ENCODE peak calls at places on chromosomes 5 and 9, in four cellular contexts. B is A549, X is HepG2, Q is K562. F is an unnamed sample.
A peak's percentile ranks its signal among the peaks of the same experiment; 100 is the strongest.

GRCh38 chr9:134390537-134390936 is 64.3 kb downstream of the RXRA start:
- DNase-seq in B (no peak), X (no peak), Q (no peak), F (no peak)

GRCh38 chr9:31393240-31393639 is 991.2 kb upstream of the ACO1 start:
- DNase-seq in B (no peak), X (no peak), Q (no peak), F (no peak)

GRCh38 chr9:115981011-115981410 is 172.6 kb upstream of the PAPPA start:
- DNase-seq in B (no peak), X (no peak), Q (no peak), F (no peak)

GRCh38 chr5:180862645-180863044 is 1.6 kb upstream of the ZFP62 start:
- DNase-seq in B (no peak), X (no peak), Q (no peak), F (peak; percentile 61)

GRCh38 chr5:41112486-41113455 is 41.6 kb upstream of the MROH2B start:
- DNase-seq in B (no peak), X (no peak), Q (no peak), F (no peak)

GRCh38 chr5:143893638-143894037 is 81.7 kb downstream of the HMHB1 start:
- DNase-seq in B (no peak), X (no peak), Q (no peak), F (no peak)

GRCh38 chr5:5295361-5295760 is 127.1 kb upstream of the ICE1 start:
- DNase-seq in B (no peak), X (no peak), Q (no peak), F (no peak)

GRCh38 chr5:52922384-52922783 is 66.8 kb upstream of the ITGA2 start:
- DNase-seq in B (peak; percentile 57), X (peak; percentile 45), Q (no peak), F (no peak)

GRCh38 chr5:126595486-126596083 is 566 bp upstream of the ALDH7A1 start:
- DNase-seq in B (no peak), X (no peak), Q (no peak), F (no peak)

GRCh38 chr5:123997354-123998215 is 485.6 kb downstream of the CSNK1G3 start:
- DNase-seq in B (no peak), X (no peak), Q (no peak), F (no peak)

GRCh38 chr9:127388037-127388855 is 8.7 kb upstream of the SLC2A8 start:
- DNase-seq in B (peak; percentile 82), X (peak; percentile 96), Q (no peak), F (no peak)

GRCh38 chr5:143987751-143988560 is 176.0 kb downstream of the HMHB1 start:
- DNase-seq in B (no peak), X (no peak), Q (no peak), F (no peak)

GRCh38 chr5:113020461-113021273 is 44.1 kb downstream of the DCP2 start:
- DNase-seq in B (no peak), X (peak; percentile 90), Q (no peak), F (no peak)

GRCh38 chr9:371349-371748 is 156.7 kb downstream of the DOCK8 start:
- DNase-seq in B (no peak), X (no peak), Q (peak; percentile 23), F (no peak)

GRCh38 chr5:17001418-17001817 is 65.3 kb upstream of the MYO10 start:
- DNase-seq in B (no peak), X (no peak), Q (no peak), F (no peak)

GRCh38 chr9:4678679-4679267 is 596 bp upstream of the CDC37L1 start:
- DNase-seq in B (peak; percentile 44), X (peak; percentile 41), Q (no peak), F (no peak)

GRCh38 chr5:78827725-78828124 is 157.4 kb downstream of the ARSB start:
- DNase-seq in B (no peak), X (no peak), Q (no peak), F (no peak)

GRCh38 chr9:18393340-18394130 is 80.4 kb upstream of the ADAMTSL1 start:
- DNase-seq in B (peak; percentile 88), X (peak; percentile 1), Q (no peak), F (no peak)

GRCh38 chr5:133065482-133065881 is 13.7 kb downstream of the HSPA4 start:
- DNase-seq in B (no peak), X (no peak), Q (no peak), F (no peak)

GRCh38 chr9:33797837-33798236 is 2.5 kb downstream of the PRSS3 start:
- DNase-seq in B (no peak), X (no peak), Q (no peak), F (no peak)

GRCh38 chr9:88578486-88579362 is 43.7 kb downstream of the NXNL2 start:
- DNase-seq in B (peak; percentile 79), X (peak; percentile 39), Q (peak; percentile 78), F (peak; percentile 93)

GRCh38 chr9:72443855-72444254 is 77.6 kb upstream of the TMC1 start:
- DNase-seq in B (peak; percentile 58), X (no peak), Q (no peak), F (no peak)

GRCh38 chr5:133698259-133698554 is 85.9 kb upstream of the FSTL4 start:
- DNase-seq in B (no peak), X (no peak), Q (no peak), F (no peak)

GRCh38 chr9:125513634-125514413 is 193.2 kb downstream of the MAPKAP1 start:
- DNase-seq in B (peak; percentile 34), X (peak; percentile 68), Q (no peak), F (no peak)

GRCh38 chr9:124843635-124844034 is 9.6 kb upstream of the WDR38 start:
- DNase-seq in B (no peak), X (no peak), Q (no peak), F (no peak)

GRCh38 chr5:179271301-179271650 is 74.0 kb downstream of the ADAMTS2 start:
- DNase-seq in B (no peak), X (no peak), Q (no peak), F (peak; percentile 5)

GRCh38 chr9:35603506-35603985 is 1.5 kb upstream of the TESK1 start:
- DNase-seq in B (no peak), X (peak; percentile 28), Q (no peak), F (no peak)

GRCh38 chr5:157778121-157778805 is 34.8 kb downstream of the LSM11 start:
- DNase-seq in B (no peak), X (peak; percentile 56), Q (no peak), F (no peak)

GRCh38 chr9:136685792-136686533 is 1.3 kb downstream of the AGPAT2 start:
- DNase-seq in B (no peak), X (no peak), Q (peak; percentile 45), F (no peak)

GRCh38 chr5:54398191-54398590 is 57.3 kb upstream of the HSPB3 start:
- DNase-seq in B (no peak), X (no peak), Q (no peak), F (no peak)

GRCh38 chr9:98917691-98918487 is 25.8 kb upstream of the COL15A1 start:
- DNase-seq in B (no peak), X (no peak), Q (no peak), F (no peak)

GRCh38 chr5:64301566-64301965 is 135.9 kb downstream of the RNF180 start:
- DNase-seq in B (no peak), X (no peak), Q (no peak), F (no peak)

GRCh38 chr9:76153372-76153771 is 240.9 kb downstream of the RFK start:
- DNase-seq in B (no peak), X (no peak), Q (no peak), F (no peak)

GRCh38 chr9:124733964-124734740 is 37.0 kb downstream of the NR6A1 start:
- DNase-seq in B (no peak), X (peak; percentile 94), Q (no peak), F (no peak)

GRCh38 chr5:20323323-20323722 is 335.3 kb upstream of the CDH18 start:
- DNase-seq in B (no peak), X (no peak), Q (no peak), F (no peak)
- TF ChIP-seq NR3C1 in B (no peak), X (no peak), Q (no peak), F (no peak)

DNA sequence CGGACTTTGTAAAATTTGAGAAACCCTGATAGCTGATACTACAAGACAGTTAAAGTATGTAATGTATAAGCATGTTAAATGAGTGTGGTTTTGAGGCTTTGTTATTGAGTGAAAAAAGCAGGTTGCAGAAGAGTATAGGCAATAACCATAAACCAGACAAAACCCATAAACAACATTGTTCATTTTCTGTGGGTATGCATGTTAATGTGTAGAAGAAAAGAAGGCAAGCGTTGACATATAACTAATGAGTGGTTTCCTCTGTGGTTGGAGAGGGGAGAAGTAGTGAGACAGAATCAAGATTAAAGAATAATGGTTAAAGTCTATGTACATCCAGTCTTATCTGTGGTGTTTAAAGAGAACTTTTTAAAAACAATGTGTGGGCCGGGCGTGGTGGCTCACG is 26.2 kb downstream of the RAD23B start:
- DNase-seq in B (no peak), X (no peak), Q (no peak), F (no peak)
- TF ChIP-seq NR3C1 in B (no peak), X (no peak), Q (no peak), F (no peak)

GRCh38 chr9:114002271-114002985 is 75.7 kb downstream of the AMBP start:
- DNase-seq in B (no peak), X (no peak), Q (no peak), F (no peak)
- TF ChIP-seq NR3C1 in B (no peak), X (no peak), Q (no peak), F (no peak)

GRCh38 chr5:105506692-105507277 is 1944.2 kb upstream of the NUDT12 start:
- DNase-seq in B (peak; percentile 18), X (peak; percentile 12), Q (no peak), F (peak; percentile 38)
- TF ChIP-seq NR3C1 in B (no peak), X (no peak), Q (no peak), F (no peak)

GRCh38 chr5:142133382-142134206 is 25.0 kb downstream of the NDFIP1 start:
- DNase-seq in B (no peak), X (peak; percentile 42), Q (no peak), F (no peak)
- TF ChIP-seq NR3C1 in B (no peak), X (no peak), Q (no peak), F (no peak)

GRCh38 chr5:148314187-148314586 is 2.0 kb downstream of the SPINK7 start:
- DNase-seq in B (no peak), X (no peak), Q (no peak), F (no peak)

GRCh38 chr5:148309019-148309418 is 3.2 kb upstream of the SPINK7 start:
- DNase-seq in B (no peak), X (no peak), Q (no peak), F (no peak)

GRCh38 chr5:148312159-148312558 is at the start of gene SPINK7:
- DNase-seq in B (no peak), X (no peak), Q (no peak), F (no peak)

GRCh38 chr5:148309746-148310145 is 2.5 kb upstream of the SPINK7 start:
- DNase-seq in B (no peak), X (no peak), Q (no peak), F (no peak)

GRCh38 chr5:148311516-148311915 is 707 bp upstream of the SPINK7 start:
- DNase-seq in B (no peak), X (no peak), Q (no peak), F (no peak)
- TF ChIP-seq NR3C1 in B (no peak), X (no peak), Q (no peak), F (no peak)

GRCh38 chr9:111094433-111095421 is 56.5 kb upstream of the LPAR1 start:
- DNase-seq in B (peak; percentile 47), X (no peak), Q (no peak), F (no peak)
- TF ChIP-seq NR3C1 in B (no peak), X (no peak), Q (no peak), F (no peak)